ENCODE peak calls at places on chromosome 1, in five cellular contexts. One of them, this sample, is unnamed.

GRCh38 chr1:85463666-85464496 is 1.1 kb downstream of the DDAH1 start:
- DNase-seq in HEK293T: no peak
- DNase-seq in lung microvascular endothelial cell: peak; percentile 37
- DNase-seq in fibroblast of lung: peak; percentile 35
- DNase-seq in B cell: no peak
- DNase-seq in this sample: no peak

GRCh38 chr1:1132928-1133750 is 17.2 kb upstream of the C1orf159 start:
- DNase-seq in HEK293T: no peak
- DNase-seq in lung microvascular endothelial cell: peak; percentile 31
- DNase-seq in fibroblast of lung: peak; percentile 69
- DNase-seq in B cell: no peak
- DNase-seq in this sample: no peak

GRCh38 chr1:51964309-51964696 is 26.2 kb downstream of the RAB3B start:
- DNase-seq in HEK293T: no peak
- DNase-seq in lung microvascular endothelial cell: no peak
- DNase-seq in fibroblast of lung: no peak
- DNase-seq in B cell: no peak
- DNase-seq in this sample: no peak

GRCh38 chr1:35136780-35137179 is 56.2 kb downstream of the SFPQ start:
- DNase-seq in HEK293T: no peak
- DNase-seq in lung microvascular endothelial cell: no peak
- DNase-seq in fibroblast of lung: no peak
- DNase-seq in B cell: no peak
- DNase-seq in this sample: no peak

GRCh38 chr1:2539312-2539907 is 9.3 kb upstream of the HES5 start:
- DNase-seq in HEK293T: peak; percentile 50
- DNase-seq in lung microvascular endothelial cell: no peak
- DNase-seq in fibroblast of lung: no peak
- DNase-seq in B cell: no peak
- DNase-seq in this sample: no peak

GRCh38 chr1:231778009-231778719 is 151.6 kb downstream of the DISC1 start:
- DNase-seq in HEK293T: no peak
- DNase-seq in lung microvascular endothelial cell: peak; percentile 53
- DNase-seq in fibroblast of lung: peak; percentile 37
- DNase-seq in B cell: no peak
- DNase-seq in this sample: peak; percentile 30

GRCh38 chr1:151860504-151861187 is 7.1 kb upstream of the THEM5 start:
- DNase-seq in HEK293T: no peak
- DNase-seq in lung microvascular endothelial cell: no peak
- DNase-seq in fibroblast of lung: no peak
- DNase-seq in B cell: no peak
- DNase-seq in this sample: no peak

GRCh38 chr1:32199043-32199716 is 1.2 kb upstream of the CCDC28B start:
- DNase-seq in HEK293T: no peak
- DNase-seq in lung microvascular endothelial cell: no peak
- DNase-seq in fibroblast of lung: no peak
- DNase-seq in B cell: no peak
- DNase-seq in this sample: no peak

GRCh38 chr1:117821382-117821755 is 108.1 kb downstream of the GDAP2 start:
- DNase-seq in HEK293T: no peak
- DNase-seq in lung microvascular endothelial cell: no peak
- DNase-seq in fibroblast of lung: peak; percentile 27
- DNase-seq in B cell: no peak
- DNase-seq in this sample: no peak

GRCh38 chr1:220908757-220909156 is 29.5 kb downstream of the HLX start:
- DNase-seq in HEK293T: no peak
- DNase-seq in lung microvascular endothelial cell: peak; percentile 46
- DNase-seq in fibroblast of lung: peak; percentile 59
- DNase-seq in B cell: peak; percentile 19
- DNase-seq in this sample: peak; percentile 38

GRCh38 chr1:94541175-94542087 is at the start of gene F3:
- DNase-seq in HEK293T: peak; percentile 87
- DNase-seq in lung microvascular endothelial cell: peak; percentile 86
- DNase-seq in fibroblast of lung: peak; percentile 85
- DNase-seq in B cell: peak; percentile 47
- DNase-seq in this sample: peak; percentile 87

GRCh38 chr1:38727629-38728175 is 131.9 kb downstream of the RRAGC start:
- DNase-seq in HEK293T: no peak
- DNase-seq in lung microvascular endothelial cell: no peak
- DNase-seq in fibroblast of lung: no peak
- DNase-seq in B cell: no peak
- DNase-seq in this sample: no peak

GRCh38 chr1:53628286-53628955 is 110.5 kb downstream of the GLIS1 start:
- DNase-seq in HEK293T: no peak
- DNase-seq in lung microvascular endothelial cell: no peak
- DNase-seq in fibroblast of lung: no peak
- DNase-seq in B cell: no peak
- DNase-seq in this sample: no peak

GRCh38 chr1:189620471-189620870 is 857.2 kb downstream of the BRINP3 start:
- DNase-seq in HEK293T: no peak
- DNase-seq in lung microvascular endothelial cell: no peak
- DNase-seq in fibroblast of lung: no peak
- DNase-seq in B cell: no peak
- DNase-seq in this sample: no peak

GRCh38 chr1:58398714-58399113 is 147.8 kb downstream of the OMA1 start:
- DNase-seq in HEK293T: no peak
- DNase-seq in lung microvascular endothelial cell: no peak
- DNase-seq in fibroblast of lung: no peak
- DNase-seq in B cell: no peak
- DNase-seq in this sample: no peak

GRCh38 chr1:65235867-65236805 is 73.2 kb upstream of the DNAJC6 start:
- DNase-seq in HEK293T: peak; percentile 55
- DNase-seq in lung microvascular endothelial cell: peak; percentile 59
- DNase-seq in fibroblast of lung: peak; percentile 54
- DNase-seq in B cell: no peak
- DNase-seq in this sample: peak; percentile 52

GRCh38 chr1:8239039-8239305 is 78.9 kb upstream of the SLC45A1 start:
- DNase-seq in HEK293T: no peak
- DNase-seq in lung microvascular endothelial cell: peak; percentile 52
- DNase-seq in fibroblast of lung: peak; percentile 76
- DNase-seq in B cell: no peak
- DNase-seq in this sample: peak; percentile 33

GRCh38 chr1:169102567-169102966 is 3.9 kb upstream of the ATP1B1 start:
- DNase-seq in HEK293T: no peak
- DNase-seq in lung microvascular endothelial cell: peak; percentile 57
- DNase-seq in fibroblast of lung: peak; percentile 77
- DNase-seq in B cell: no peak
- DNase-seq in this sample: peak; percentile 26

GRCh38 chr1:203126151-203126865 is 1.2 kb upstream of the ADORA1 start:
- DNase-seq in HEK293T: peak; percentile 68
- DNase-seq in lung microvascular endothelial cell: no peak
- DNase-seq in fibroblast of lung: peak; percentile 14
- DNase-seq in B cell: no peak
- DNase-seq in this sample: no peak

This sample was measured in endothelial cell of umbilical vein.